ENCODE peak calls at places on chromosomes 13 and 19, in six cellular contexts. V is keratinocyte, A is endothelial cell of umbilical vein, S is left lung, Q is PC-3, Y is upper lobe of left lung. O is an unnamed sample.
A peak's percentile ranks its signal among the peaks of the same experiment; 100 is the strongest.

GRCh38 chr19:39413269-39413902 is 917 bp downstream of the PLEKHG2 start:
- DNase-seq in Q (no peak), Y (peak; percentile 93), A (peak; percentile 71), S (peak; percentile 86), V (no peak), O (peak; percentile 36)

GRCh38 chr19:39677931-39678889 is 22.5 kb downstream of the LGALS16 start:
- DNase-seq in Q (peak; percentile 74), A (no peak), S (no peak), V (no peak), Y (no peak), O (no peak)

GRCh38 chr19:37991176-37991835 is 84.3 kb downstream of the SIPA1L3 start:
- DNase-seq in A (no peak), S (no peak), Q (no peak), Y (no peak), V (no peak), O (no peak)

GRCh38 chr19:5635427-5635826 is 12.5 kb downstream of the SAFB start:
- DNase-seq in A (no peak), Y (no peak), S (no peak), V (no peak), Q (no peak), O (no peak)

GRCh38 chr19:53969366-53969765 is 6.6 kb downstream of the CACNG8 start:
- DNase-seq in Q (no peak), S (no peak), Y (no peak), V (no peak), A (no peak), O (no peak)

GRCh38 chr13:94006271-94006670 is 473.2 kb downstream of the DCT start:
- DNase-seq in V (no peak), S (no peak), Y (no peak), Q (no peak), A (no peak), O (no peak)

GRCh38 chr19:21603431-21604153 is 98.2 kb downstream of the ZNF429 start:
- DNase-seq in Y (no peak), V (no peak), S (no peak), A (no peak), Q (no peak), O (no peak)

GRCh38 chr13:62684359-62684758 is 1268.7 kb upstream of the PCDH20 start:
- DNase-seq in Q (no peak), Y (no peak), A (no peak), V (no peak), S (no peak), O (no peak)

GRCh38 chr13:41756198-41756885 is 204.6 kb downstream of the VWA8 start:
- DNase-seq in Y (no peak), Q (no peak), V (no peak), A (no peak), S (no peak), O (no peak)

GRCh38 chr13:60759499-60759898 is 362.5 kb downstream of the TDRD3 start:
- DNase-seq in A (peak; percentile 96), Q (peak; percentile 59), V (no peak), Y (no peak), S (no peak), O (no peak)

GRCh38 chr13:67967031-67967430 is 736.9 kb upstream of the PCDH9 start:
- DNase-seq in Y (no peak), Q (no peak), A (no peak), V (no peak), S (no peak), O (no peak)

GRCh38 chr13:35768551-35768950 is 292.1 kb upstream of the MAB21L1 start:
- DNase-seq in Q (no peak), Y (no peak), S (no peak), A (no peak), V (no peak), O (no peak)

GRCh38 chr13:103862525-103862924 is 796.3 kb upstream of the SLC10A2 start:
- DNase-seq in V (no peak), Q (no peak), A (no peak), Y (no peak), S (no peak), O (no peak)

GRCh38 chr19:41699231-41699967 is 9.0 kb upstream of the CEACAM5 start:
- DNase-seq in S (no peak), Q (no peak), V (no peak), A (no peak), Y (no peak), O (no peak)

GRCh38 chr13:91126806-91127205 is 220.7 kb upstream of the MIR17HG start:
- DNase-seq in S (no peak), Q (no peak), V (no peak), A (no peak), Y (no peak), O (no peak)

GRCh38 chr19:46022431-46023310 is at the start of gene PGLYRP1:
- DNase-seq in A (no peak), V (no peak), Q (no peak), Y (peak; percentile 69), S (peak; percentile 86), O (no peak)

GRCh38 chr19:5122671-5123409 is 153.9 kb downstream of the KDM4B start:
- DNase-seq in A (no peak), V (no peak), Q (no peak), Y (peak; percentile 69), S (no peak), O (peak; percentile 11)

GRCh38 chr13:93956416-93956815 is 523.1 kb downstream of the DCT start:
- DNase-seq in A (no peak), V (no peak), S (no peak), Y (no peak), Q (no peak), O (no peak)

GRCh38 chr13:29887651-29888050 is 37.2 kb upstream of the UBL3 start:
- DNase-seq in Y (no peak), V (no peak), S (no peak), A (no peak), Q (no peak), O (no peak)

GRCh38 chr13:45863716-45864590 is 12.4 kb upstream of the SIAH3 start:
- DNase-seq in V (no peak), Y (no peak), A (no peak), Q (no peak), S (no peak), O (no peak)

GRCh38 chr19:45076029-45076850 is at the start of gene ZNF296:
- DNase-seq in Q (peak; percentile 82), S (peak; percentile 97), A (peak; percentile 44), V (peak; percentile 46), Y (peak; percentile 97), O (peak; percentile 74)

GRCh38 chr19:6587093-6587820 is 3.7 kb downstream of the CD70 start:
- DNase-seq in S (no peak), Q (no peak), A (no peak), V (no peak), Y (no peak), O (no peak)

GRCh38 chr13:60351326-60351725 is 45.7 kb upstream of the TDRD3 start:
- DNase-seq in Q (peak; percentile 40), Y (no peak), A (peak; percentile 7), S (no peak), V (no peak), O (no peak)

GRCh38 chr19:6731822-6732221 is 5.6 kb downstream of the GPR108 start:
- DNase-seq in V (no peak), Y (peak; percentile 74), S (peak; percentile 65), Q (no peak), A (no peak), O (no peak)

GRCh38 chr19:17184381-17184841 is 30.7 kb upstream of the USE1 start:
- DNase-seq in A (no peak), S (no peak), Q (no peak), V (no peak), Y (no peak), O (peak; percentile 47)

DNA sequence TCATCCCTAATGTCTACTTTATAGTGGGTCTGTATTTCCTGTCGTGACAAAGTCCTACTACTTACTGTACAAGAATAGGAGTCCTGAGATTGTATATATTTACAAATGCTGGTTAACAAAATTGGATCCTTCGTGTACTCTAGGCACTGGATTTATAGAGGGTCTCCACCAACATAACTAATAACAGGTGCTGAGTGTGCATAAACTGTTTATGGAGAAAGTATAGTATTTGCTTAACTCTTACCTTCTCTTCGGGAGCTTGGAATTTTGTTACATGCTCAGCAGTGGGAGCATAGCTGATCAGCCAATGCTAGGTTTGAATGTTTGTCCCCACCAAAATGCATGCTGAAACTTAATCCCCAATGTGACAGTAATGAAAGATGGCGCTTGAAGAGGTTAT is 12.1 kb downstream of the ZNF442 start:
- DNase-seq in S (no peak), Y (no peak), Q (no peak), V (no peak), A (no peak), O (no peak)
- H3K9me3 ChIP-seq in S (no peaks in the 10 kb centered on the region), Y (peaks cover 26% of the 10 kb centered on the region), Q (peaks cover 73% of the 10 kb centered on the region), V (peaks cover 21% of the 10 kb centered on the region), A (peaks cover 7% of the 10 kb centered on the region), O (peaks cover 29% of the 10 kb centered on the region)

DNA sequence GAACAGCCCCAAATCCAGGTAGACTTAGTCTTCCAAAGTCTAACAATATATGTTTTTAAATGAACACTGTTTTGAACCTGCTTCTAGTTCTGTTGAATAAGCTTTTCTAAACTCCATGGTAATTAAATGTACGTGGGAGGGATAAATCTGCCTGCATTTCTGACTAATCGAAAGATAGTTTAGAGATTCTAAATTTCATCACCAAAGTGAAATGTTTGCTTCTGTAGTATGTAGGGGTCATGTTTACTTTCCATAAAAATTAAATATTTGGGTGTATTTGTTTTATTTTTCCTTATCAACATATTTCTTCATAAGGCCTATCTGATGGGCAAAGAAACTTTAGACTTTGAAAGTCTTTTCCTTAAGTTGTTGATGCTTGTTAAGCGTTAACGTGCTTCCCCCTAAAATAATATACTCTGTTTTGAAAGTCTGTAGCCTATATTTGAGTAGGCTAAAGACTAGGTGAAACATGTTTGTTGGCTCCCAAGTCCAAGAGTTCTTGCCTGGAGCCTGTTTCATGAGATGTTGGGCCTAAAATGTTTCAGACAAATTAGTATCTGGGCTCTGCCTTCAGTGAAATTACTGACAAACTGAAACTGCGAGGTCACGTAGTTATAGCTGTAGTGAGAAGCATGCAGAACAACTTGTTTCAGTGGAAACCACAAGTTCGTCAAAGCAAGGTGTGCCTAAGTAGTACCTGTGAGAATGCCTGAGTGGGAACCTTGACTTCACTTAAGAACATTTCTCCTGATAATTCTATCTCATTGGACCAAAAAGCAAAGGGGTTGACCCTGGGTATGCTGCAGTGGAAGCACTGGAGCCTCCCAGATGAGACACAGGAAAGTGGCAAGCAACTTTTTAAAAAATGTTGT is 126.2 kb downstream of the LMO7 start:
- DNase-seq in V (peak; percentile 26), S (no peak), Q (peak; percentile 58), A (peak; percentile 76), Y (no peak), O (peak; percentile 45)
- H3K4me3 ChIP-seq in V (peak overlapping the region; percentile 58), S (peak overlapping the region; percentile 28), Q (peak overlapping the region; percentile 67), A (peak overlapping the region; percentile 75), Y (peak overlapping the region; percentile 43), O (peak overlapping the region; percentile 24)

GRCh38 chr13:109760951-109761350 is 25.4 kb downstream of the IRS2 start:
- DNase-seq in V (no peak), Y (no peak), S (no peak), Q (no peak), A (no peak), O (no peak)
- H3K4me1 ChIP-seq in V (peaks cover 34% of the 10 kb centered on the region), Y (peaks cover 4% of the 10 kb centered on the region), S (no peaks in the 10 kb centered on the region), Q (no peaks in the 10 kb centered on the region), A (no peaks in the 10 kb centered on the region), O (peaks cover 4% of the 10 kb centered on the region)

DNA sequence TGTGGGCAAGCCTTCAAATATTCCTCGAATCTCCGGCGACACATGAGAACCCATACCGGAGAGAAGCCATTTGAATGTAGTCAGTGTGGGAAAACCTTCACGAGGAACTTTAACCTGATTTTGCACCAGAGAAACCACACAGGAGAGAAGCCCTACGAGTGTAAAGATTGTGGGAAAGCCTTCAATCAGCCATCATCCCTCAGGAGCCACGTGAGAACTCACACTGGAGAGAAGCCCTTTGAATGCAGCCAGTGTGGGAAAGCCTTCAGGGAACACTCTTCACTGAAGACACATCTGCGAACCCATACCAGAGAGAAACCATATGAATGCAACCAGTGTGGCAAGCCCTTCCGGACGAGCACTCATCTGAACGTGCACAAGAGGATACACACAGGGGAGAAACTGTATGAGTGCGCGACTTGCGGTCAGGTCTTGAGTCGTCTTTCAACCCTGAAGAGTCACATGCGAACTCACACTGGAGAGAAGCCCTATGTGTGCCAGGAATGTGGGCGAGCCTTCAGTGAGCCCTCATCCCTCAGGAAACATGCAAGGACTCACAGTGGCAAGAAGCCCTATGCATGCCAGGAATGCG is 28.8 kb downstream of the ZNF333 start:
- DNase-seq in V (no peak), A (no peak), S (no peak), Y (no peak), Q (no peak), O (no peak)
- H3K9me3 ChIP-seq in V (peaks cover 8% of the 10 kb centered on the region), A (peaks cover 20% of the 10 kb centered on the region), S (peaks cover 21% of the 10 kb centered on the region), Y (peaks cover 84% of the 10 kb centered on the region), Q (peaks cover 39% of the 10 kb centered on the region), O (peaks cover 2% of the 10 kb centered on the region)